ENCODE peak calls at places on chromosomes 6 and 20, in ten cellular contexts. H is stimulated activated CD8-positive, alpha-beta memory T cell treated with anti-CD3 and anti-CD28 coated beads, Interleukin-15, amount 100 ng/mL, for 24 hours; Y is effector CD4-positive, alpha-beta T cell; Z is anterior cingulate cortex; X is NCI-H1092; S is omental fat pad; T is endothelial cell; U is GM12864; R is T47D; W is activated gamma-delta T cell treated with anti-CD3 and anti-CD28 coated beads, Interleukin-2, amount 50 U/mL, for 16 hours. L is an unnamed sample.

GRCh38 chr6:6676910-6677441 is 88.5 kb downstream of the LY86 start:
- DNase-seq in Y (peak; percentile 63), S (peak; percentile 94), T (peak; percentile 88), W (peak; percentile 68), R (peak; percentile 31), U (peak; percentile 42), H (peak; percentile 65), X (peak; percentile 19), Z (peak; percentile 54), L (peak; percentile 93)

GRCh38 chr6:53361549-53362031 is 12.8 kb upstream of the ELOVL5 start:
- DNase-seq in R (no peak), W (peak; percentile 46), Z (no peak), S (no peak), Y (peak; percentile 67), H (no peak), U (no peak), T (no peak), X (no peak), L (no peak)

GRCh38 chr6:32977272-32977952 is 9.0 kb downstream of the BRD2 start:
- DNase-seq in W (no peak), U (no peak), H (no peak), T (no peak), S (no peak), X (no peak), Z (no peak), Y (no peak), R (no peak), L (no peak)

GRCh38 chr20:44590980-44591778 is 8.8 kb downstream of the PKIG start:
- DNase-seq in Y (no peak), R (no peak), Z (no peak), X (no peak), H (no peak), T (no peak), U (no peak), S (no peak), W (no peak), L (no peak)

GRCh38 chr6:30508890-30509736 is 19.8 kb downstream of the HLA-E start:
- DNase-seq in Z (no peak), U (peak; percentile 80), T (no peak), H (no peak), S (no peak), Y (peak; percentile 39), X (no peak), R (no peak), W (no peak), L (no peak)

GRCh38 chr6:108744996-108745395 is 103.2 kb upstream of the ARMC2 start:
- DNase-seq in S (no peak), Y (no peak), U (no peak), R (no peak), H (no peak), T (no peak), Z (no peak), X (no peak), W (no peak), L (no peak)

GRCh38 chr6:117687725-117688124 is 12.5 kb downstream of the NUS1 start:
- DNase-seq in W (no peak), Z (no peak), U (no peak), T (no peak), R (no peak), X (no peak), Y (no peak), H (no peak), S (no peak), L (no peak)

GRCh38 chr20:3235661-3236324 is 3.2 kb downstream of the SLC4A11 start:
- DNase-seq in S (no peak), R (no peak), Z (no peak), H (no peak), X (no peak), W (no peak), T (no peak), U (peak; percentile 5), Y (no peak), L (no peak)

GRCh38 chr6:113540491-113540890 is 316.7 kb upstream of the MARCKS start:
- DNase-seq in H (no peak), W (no peak), U (no peak), Y (no peak), Z (no peak), S (no peak), R (no peak), T (no peak), X (no peak), L (no peak)

GRCh38 chr6:157988700-157989063 is 7.0 kb downstream of the SYNJ2 start:
- DNase-seq in R (no peak), U (no peak), Z (no peak), T (no peak), S (no peak), H (no peak), X (no peak), Y (no peak), W (no peak), L (no peak)

GRCh38 chr6:2221724-2222274 is 23.6 kb downstream of the GMDS start:
- DNase-seq in W (no peak), R (peak; percentile 21), X (no peak), Y (no peak), S (no peak), U (no peak), H (no peak), T (no peak), Z (no peak), L (no peak)

GRCh38 chr20:51169813-51170212 is 146.9 kb upstream of the KCNG1 start:
- DNase-seq in U (no peak), Z (no peak), X (no peak), H (no peak), R (no peak), T (no peak), S (no peak), Y (no peak), W (no peak), L (no peak)

GRCh38 chr20:6122111-6122872 is 538 bp downstream of the FERMT1 start:
- DNase-seq in X (peak; percentile 52), Y (no peak), T (no peak), U (no peak), R (peak; percentile 9), S (no peak), W (no peak), H (no peak), Z (no peak), L (peak; percentile 42)